ENCODE peak calls at places on chromosomes 6 and 20, in eight cellular contexts. M is prostate gland, L is SK-N-SH, X is BE2C, W is tibial artery, P is neural progenitor cell, V is right atrium auricular region, I is BJ. D is an unnamed sample. For H3K36me3, the result is how much of the 10 kb centered on the place peaks cover.

GRCh38 chr6:138815221-138815620 is 19.3 kb downstream of the ECT2L start:
- DNase-seq in V (no peak), W (no peak), M (no peak), X (no peak), L (no peak), P (no peak), I (no peak), D (no peak)

GRCh38 chr6:128784266-128784665 is 98.7 kb upstream of the LAMA2 start:
- DNase-seq in W (no peak), I (no peak), P (no peak), X (no peak), V (no peak), L (no peak), M (no peak), D (no peak)

GRCh38 chr20:41513829-41514228 is 104.3 kb downstream of the CHD6 start:
- DNase-seq in P (no peak), M (no peak), X (no peak), W (no peak), L (peak), I (no peak), V (no peak), D (no peak)

GRCh38 chr6:157030756-157031155 is 253.6 kb downstream of the ARID1B start:
- DNase-seq in X (no peak), W (no peak), L (no peak), I (no peak), M (no peak), P (no peak), V (no peak), D (no peak)

GRCh38 chr20:4563534-4563933 is 158.2 kb upstream of the PRND start:
- DNase-seq in V (no peak), W (no peak), X (no peak), I (no peak), L (no peak), P (peak), M (no peak), D (no peak)

GRCh38 chr20:41344477-41344876 is 3.9 kb downstream of the LPIN3 start:
- DNase-seq in L (peak), W (no peak), P (no peak), V (no peak), X (no peak), I (no peak), M (peak), D (no peak)

GRCh38 chr6:96124778-96125177 is 109.0 kb downstream of the FUT9 start:
- DNase-seq in V (no peak), I (no peak), M (no peak), W (no peak), X (no peak), P (no peak), L (no peak), D (no peak)

GRCh38 chr6:56714273-56714672 is 71.6 kb upstream of the DST start:
- DNase-seq in I (no peak), V (no peak), W (no peak), X (no peak), L (no peak), P (no peak), M (no peak), D (no peak)

GRCh38 chr6:157944983-157945931 is 36.4 kb upstream of the SYNJ2 start:
- DNase-seq in P (no peak), W (no peak), X (no peak), M (no peak), V (no peak), L (no peak), I (no peak), D (no peak)

GRCh38 chr6:45577836-45578504 is 200.2 kb upstream of the SUPT3H start:
- DNase-seq in X (no peak), P (no peak), L (no peak), W (no peak), V (no peak), I (peak), M (no peak), D (no peak)

DNA sequence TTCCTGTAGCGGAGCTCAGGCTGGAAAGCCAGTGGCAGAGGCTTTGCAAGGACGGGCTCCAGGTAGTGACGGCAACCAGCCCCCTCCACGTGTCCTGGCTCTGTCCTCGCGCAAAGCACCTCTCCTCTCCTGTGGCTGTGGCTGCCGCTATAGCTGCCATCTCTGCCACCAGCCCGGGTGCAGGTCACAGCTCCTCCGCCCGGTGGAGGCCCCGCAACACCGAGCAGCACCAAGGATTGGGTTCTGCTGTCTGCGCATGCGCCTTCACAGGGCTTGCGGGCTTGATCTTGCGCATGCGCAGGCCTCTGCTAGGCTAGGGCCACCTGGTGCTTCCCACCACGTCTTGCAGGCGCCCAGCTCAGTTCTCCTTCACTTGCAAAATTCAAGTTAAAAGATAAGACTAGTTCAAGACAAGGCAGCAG is 625.4 kb downstream of the QKI start:
- DNase-seq in X (no peak), I (no peak), P (no peak), V (no peak), L (no peak), W (no peak), M (peak), D (no peak)
- TF ChIP-seq CTCF in X (no peak), I (no peak), P (no peak), V (no peak), L (no peak), W (no peak), M (no peak), D (no peak)

GRCh38 chr6:167917755-167918154 is 79.7 kb upstream of the KIF25 start:
- DNase-seq in V (no peak), I (no peak), X (no peak), L (no peak), M (no peak), W (no peak), P (no peak), D (no peak)
- H3K36me3 ChIP-seq in V (half or more), I (under half), X (under half), L (half or more), M (under half), W (half or more), P (under half), D (half or more)

GRCh38 chr20:21129861-21130260 is 4.0 kb downstream of the KIZ start:
- DNase-seq in M (no peak), V (no peak), I (no peak), X (no peak), L (no peak), P (no peak), W (no peak), D (no peak)
- TF ChIP-seq CTCF in M (no peak), V (no peak), I (peak), X (peak), L (no peak), P (peak), W (no peak), D (no peak)

GRCh38 chr20:32809907-32810306 is 9.8 kb upstream of the MAPRE1 start:
- DNase-seq in W (no peak), I (no peak), L (no peak), P (no peak), V (no peak), X (no peak), M (no peak), D (no peak)

GRCh38 chr20:32804817-32805216 is 14.9 kb upstream of the MAPRE1 start:
- DNase-seq in M (no peak), P (no peak), V (no peak), X (no peak), W (no peak), I (no peak), L (no peak), D (no peak)

GRCh38 chr20:32808438-32808837 is 11.3 kb upstream of the MAPRE1 start:
- DNase-seq in P (no peak), W (no peak), L (no peak), V (no peak), X (no peak), M (no peak), I (no peak), D (no peak)

GRCh38 chr20:32806356-32806755 is 13.4 kb upstream of the MAPRE1 start:
- DNase-seq in V (no peak), P (no peak), I (no peak), X (no peak), M (no peak), W (no peak), L (no peak), D (no peak)

GRCh38 chr20:32807706-32808105 is 12.0 kb upstream of the MAPRE1 start:
- DNase-seq in L (no peak), M (no peak), I (no peak), V (no peak), X (no peak), P (peak), W (no peak), D (no peak)
- H3K36me3 ChIP-seq in L (under half), M (under half), I (under half), V (under half), X (under half), P (under half), W (under half), D (under half)

DNA sequence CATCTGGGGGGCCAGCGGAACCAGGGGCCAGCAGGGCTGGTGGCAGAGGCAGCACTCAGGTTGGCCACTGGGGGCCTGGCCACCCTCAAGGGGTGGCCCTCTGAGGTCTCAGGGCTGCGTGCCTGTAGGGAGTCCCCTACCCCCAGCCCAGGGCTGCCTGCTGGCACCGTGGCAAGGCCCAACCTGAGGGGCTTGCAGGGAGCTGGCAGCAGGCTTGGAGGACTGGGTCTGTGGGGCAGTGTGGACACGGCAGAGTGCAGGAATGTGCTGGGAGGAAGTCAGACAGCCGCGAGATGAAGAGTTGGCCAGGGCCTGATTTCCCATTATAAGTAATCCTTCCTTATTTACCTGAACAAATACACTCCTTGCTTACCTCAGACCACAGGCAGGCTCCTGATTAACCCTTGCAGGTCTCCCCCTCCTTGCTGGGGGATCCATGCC is at the start of gene SPDEF:
- DNase-seq in L (no peak), M (peak), I (no peak), V (no peak), X (no peak), P (no peak), W (no peak), D (no peak)
- TF ChIP-seq CTCF in L (no peak), M (no peak), I (no peak), V (no peak), X (no peak), P (no peak), W (no peak), D (no peak)

GRCh38 chr20:38427655-38428023 is 7.5 kb downstream of the SNHG17 start:
- DNase-seq in P (no peak), V (no peak), M (no peak), X (no peak), I (no peak), W (no peak), L (no peak), D (no peak)
- H3K36me3 ChIP-seq in P (under half), V (half or more), M (under half), X (half or more), I (under half), W (half or more), L (half or more), D (under half)

DNA sequence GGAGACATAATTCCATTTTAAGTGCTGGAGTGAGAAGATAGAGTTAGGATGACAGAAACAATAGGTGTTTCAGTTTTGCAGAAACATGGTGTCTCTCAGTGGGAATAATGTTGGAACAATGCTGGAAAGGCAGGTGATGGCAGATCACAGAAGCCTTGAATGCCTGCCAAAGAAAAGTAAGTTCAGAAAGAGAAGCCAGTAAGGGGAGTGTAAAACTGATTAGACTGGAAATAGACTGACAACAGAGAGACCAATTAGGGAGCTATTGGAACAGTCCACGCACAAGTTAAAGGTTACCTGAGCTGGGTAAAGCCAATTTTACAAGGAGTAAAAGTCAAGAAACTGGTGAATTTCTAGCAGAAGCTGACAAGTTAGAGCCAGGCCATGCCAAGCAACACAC is 142.9 kb downstream of the TFAP2A start:
- DNase-seq in M (no peak), W (no peak), L (no peak), I (no peak), V (no peak), P (no peak), X (no peak), D (no peak)
- TF ChIP-seq CTCF in M (no peak), W (no peak), L (no peak), I (no peak), V (no peak), P (no peak), X (no peak), D (no peak)

DNA sequence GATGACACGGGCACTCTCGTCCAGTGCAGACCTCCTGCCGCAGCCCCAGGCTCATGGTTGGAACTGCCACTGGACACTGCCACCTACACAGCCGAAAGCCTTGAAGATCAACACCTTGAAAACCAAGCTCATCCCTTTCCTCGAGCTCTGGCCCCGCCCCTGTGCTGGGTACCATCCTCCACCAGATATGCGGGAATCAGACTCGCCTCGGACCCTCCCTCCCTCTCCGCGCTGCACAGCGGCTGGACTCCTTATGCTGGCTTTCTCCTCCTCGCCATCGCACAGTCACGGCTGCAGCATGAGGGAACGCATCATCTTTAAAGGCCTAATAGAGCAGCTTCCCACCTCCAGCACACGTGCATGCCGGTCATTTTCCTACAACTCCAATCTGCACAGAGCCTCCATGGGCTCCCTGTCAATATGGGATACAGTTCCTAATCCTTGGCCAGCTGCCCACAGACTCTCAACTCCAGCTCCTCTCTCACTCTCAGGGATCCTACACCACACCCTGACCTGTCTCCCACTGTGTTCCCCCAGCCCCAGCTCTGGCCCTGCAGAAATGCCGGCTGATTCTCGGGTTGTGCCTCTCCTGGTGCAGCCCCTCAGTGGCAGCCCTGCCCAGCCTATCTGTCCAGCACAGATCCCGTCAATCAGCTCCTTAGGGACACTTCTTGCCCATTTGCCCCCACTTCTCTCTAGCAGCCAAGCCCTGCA is 23.2 kb downstream of the TXNDC5 start:
- DNase-seq in M (no peak), L (no peak), P (no peak), W (no peak), I (no peak), X (no peak), V (no peak), D (no peak)
- H3K36me3 ChIP-seq in M (under half), L (half or more), P (under half), W (half or more), I (half or more), X (half or more), V (half or more), D (half or more)

D was measured in heart right ventricle.